ENCODE peak calls at places on chromosomes 6 and 20, in five cellular contexts. E, Y, M, J and U are unnamed samples.

GRCh38 chr6:65501045-65501444 is 206.0 kb downstream of the EYS start:
- DNase-seq in E (no peak), Y (no peak), M (no peak), J (no peak), U (no peak)

GRCh38 chr6:128259036-128259734 is 261.2 kb downstream of the PTPRK start:
- DNase-seq in E (no peak), Y (no peak), M (no peak), J (no peak), U (peak; percentile 3)

GRCh38 chr6:141726158-141726557 is 406.6 kb upstream of the GJE1 start:
- DNase-seq in E (no peak), Y (no peak), M (peak; percentile 4), J (no peak), U (no peak)

GRCh38 chr6:3204921-3205320 is 22.5 kb downstream of the TUBB2B start:
- DNase-seq in E (no peak), Y (no peak), M (no peak), J (no peak), U (no peak)

GRCh38 chr6:97113170-97113569 is 169.8 kb downstream of the MMS22L start:
- DNase-seq in E (no peak), Y (no peak), M (no peak), J (no peak), U (no peak)

GRCh38 chr20:53387983-53388675 is 205.5 kb downstream of the ZNF217 start:
- DNase-seq in E (no peak), Y (no peak), M (no peak), J (no peak), U (no peak)

GRCh38 chr20:34970193-34971037 is 14.7 kb downstream of the MYH7B start:
- DNase-seq in E (no peak), Y (no peak), M (no peak), J (no peak), U (no peak)

GRCh38 chr6:80742481-80742880 is 636.0 kb downstream of the BCKDHB start:
- DNase-seq in E (peak; percentile 47), Y (peak; percentile 43), M (peak; percentile 53), J (peak; percentile 63), U (no peak)

GRCh38 chr20:2210646-2211556 is 84.9 kb upstream of the TGM3 start:
- DNase-seq in E (peak; percentile 84), Y (peak; percentile 80), M (peak; percentile 72), J (peak; percentile 36), U (no peak)

GRCh38 chr6:143804835-143805239 is 38.3 kb upstream of the LTV1 start:
- DNase-seq in E (no peak), Y (no peak), M (peak; percentile 62), J (no peak), U (no peak)

GRCh38 chr6:150028799-150029198 is 3.5 kb upstream of the RAET1L start:
- DNase-seq in E (no peak), Y (no peak), M (no peak), J (no peak), U (no peak)

GRCh38 chr6:33414592-33415271 is 3.2 kb downstream of the CUTA start:
- DNase-seq in E (no peak), Y (no peak), M (no peak), J (no peak), U (no peak)

GRCh38 chr6:47714802-47715201 is 16.4 kb downstream of the ADGRF4 start:
- DNase-seq in E (no peak), Y (peak; percentile 52), M (peak; percentile 52), J (no peak), U (no peak)

GRCh38 chr6:29655658-29656057 is 1.2 kb upstream of the MOG start:
- DNase-seq in E (no peak), Y (no peak), M (no peak), J (no peak), U (no peak)

GRCh38 chr20:49278036-49278816 is at the start of gene ZNFX1:
- DNase-seq in E (peak; percentile 97), Y (peak; percentile 94), M (peak; percentile 99), J (peak; percentile 99), U (peak; percentile 96)

GRCh38 chr20:53888951-53889350 is 181.4 kb downstream of the BCAS1 start:
- DNase-seq in E (no peak), Y (no peak), M (no peak), J (no peak), U (no peak)

GRCh38 chr20:51348866-51349265 is 193.7 kb downstream of the NFATC2 start:
- DNase-seq in E (no peak), Y (no peak), M (peak; percentile 86), J (no peak), U (no peak)

GRCh38 chr6:143333081-143333480 is 117.4 kb downstream of the ADAT2 start:
- DNase-seq in E (no peak), Y (no peak), M (no peak), J (no peak), U (no peak)

GRCh38 chr6:158008894-158009891 is 27.5 kb downstream of the SYNJ2 start:
- DNase-seq in E (peak; percentile 77), Y (peak; percentile 18), M (peak; percentile 98), J (peak; percentile 46), U (no peak)

GRCh38 chr6:46175446-46175845 is 4.7 kb upstream of the ENPP5 start:
- DNase-seq in E (no peak), Y (no peak), M (no peak), J (no peak), U (peak; percentile 52)

GRCh38 chr6:41488392-41489129 is 57.6 kb upstream of the FOXP4 start:
- DNase-seq in E (peak; percentile 17), Y (peak; percentile 21), M (peak; percentile 82), J (peak; percentile 87), U (peak; percentile 61)

GRCh38 chr6:108549241-108549640 is 11.5 kb upstream of the FOXO3 start:
- DNase-seq in E (no peak), Y (no peak), M (no peak), J (no peak), U (no peak)

GRCh38 chr6:41483943-41484342 is 62.2 kb upstream of the FOXP4 start:
- DNase-seq in E (no peak), Y (no peak), M (no peak), J (no peak), U (no peak)

GRCh38 chr6:136365781-136366354 is 76.2 kb upstream of the BCLAF1 start:
- DNase-seq in E (no peak), Y (no peak), M (no peak), J (no peak), U (no peak)

GRCh38 chr6:170268216-170269129 is 22.4 kb downstream of the DLL1 start:
- DNase-seq in E (no peak), Y (no peak), M (no peak), J (no peak), U (no peak)

GRCh38 chr20:31747640-31748039 is 8.6 kb downstream of the TPX2 start:
- DNase-seq in E (no peak), Y (peak; percentile 51), M (peak; percentile 21), J (no peak), U (no peak)

GRCh38 chr6:29602564-29603361 is 17.8 kb downstream of the OR2H2 start:
- DNase-seq in E (peak; percentile 17), Y (no peak), M (peak; percentile 19), J (no peak), U (no peak)

GRCh38 chr20:44800398-44801046 is 9.8 kb downstream of the RIMS4 start:
- DNase-seq in E (no peak), Y (no peak), M (no peak), J (no peak), U (no peak)

GRCh38 chr20:57680934-57681914 is 28.6 kb downstream of the PMEPA1 start:
- DNase-seq in E (no peak), Y (no peak), M (peak; percentile 46), J (no peak), U (no peak)

GRCh38 chr20:43385914-43386313 is 71.8 kb upstream of the SRSF6 start:
- DNase-seq in E (no peak), Y (no peak), M (no peak), J (no peak), U (no peak)